ENCODE peak calls at places on chromosome 20, in ten cellular contexts. L is AG04450, U is HS-5, X is endothelial cell of umbilical vein, G is ecto neural progenitor cell, T is activated gamma-delta T cell treated with Interleukin-2 at 50 U/mL for 16 hours, H is fibroblast of lung, W is K562, A is NCI-H510A, V is osteocyte. S is an unnamed sample.

GRCh38 chr20:63094767-63095499 is 88.2 kb upstream of the BHLHE23 start:
- DNase-seq in L (no peak), U (no peak), X (no peak), G (peak), T (peak), H (no peak), W (no peak), A (no peak), V (peak), S (no peak)

GRCh38 chr20:2752631-2753455 is 47.6 kb downstream of the CPXM1 start:
- DNase-seq in L (no peak), U (no peak), X (peak), G (peak), T (peak), H (peak), W (peak), A (no peak), V (no peak), S (peak)

GRCh38 chr20:35663813-35664543 is 722 bp downstream of the CPNE1 start:
- DNase-seq in L (no peak), U (peak), X (peak), G (peak), T (peak), H (peak), W (peak), A (peak), V (peak), S (peak)

GRCh38 chr20:1489328-1489727 is 1.9 kb downstream of the SIRPB2 start:
- DNase-seq in L (no peak), U (no peak), X (no peak), G (no peak), T (no peak), H (no peak), W (no peak), A (no peak), V (no peak), S (no peak)

GRCh38 chr20:13900506-13900905 is 89.9 kb downstream of the SEL1L2 start:
- DNase-seq in L (no peak), U (no peak), X (no peak), G (no peak), T (no peak), H (no peak), W (peak), A (no peak), V (no peak), S (no peak)

GRCh38 chr20:62165762-62166399 is 16.9 kb upstream of the MTG2 start:
- DNase-seq in L (no peak), U (no peak), X (no peak), G (no peak), T (no peak), H (no peak), W (no peak), A (no peak), V (no peak), S (peak)

GRCh38 chr20:57894096-57894495 is 184.3 kb upstream of the PMEPA1 start:
- DNase-seq in L (no peak), U (no peak), X (no peak), G (no peak), T (no peak), H (no peak), W (no peak), A (no peak), V (no peak), S (no peak)

GRCh38 chr20:38581013-38581412 is at the start of gene ADIG:
- DNase-seq in L (no peak), U (no peak), X (no peak), G (no peak), T (no peak), H (no peak), W (no peak), A (no peak), V (no peak), S (no peak)

GRCh38 chr20:35048739-35049138 is 43.9 kb downstream of the TRPC4AP start:
- DNase-seq in L (no peak), U (no peak), X (no peak), G (no peak), T (no peak), H (no peak), W (no peak), A (no peak), V (no peak), S (no peak)

GRCh38 chr20:32571566-32571965 is 13.6 kb downstream of the NOL4L start:
- DNase-seq in L (no peak), U (no peak), X (no peak), G (no peak), T (no peak), H (no peak), W (peak), A (no peak), V (no peak), S (no peak)

GRCh38 chr20:35603695-35604443 is 11.8 kb upstream of the SPAG4 start:
- DNase-seq in L (no peak), U (no peak), X (no peak), G (no peak), T (no peak), H (no peak), W (no peak), A (no peak), V (no peak), S (no peak)

GRCh38 chr20:24773168-24773567 is 175.9 kb upstream of the CST7 start:
- DNase-seq in L (no peak), U (no peak), X (no peak), G (peak), T (no peak), H (peak), W (no peak), A (no peak), V (peak), S (no peak)

GRCh38 chr20:24780648-24781047 is 168.4 kb upstream of the CST7 start:
- DNase-seq in L (no peak), U (no peak), X (no peak), G (no peak), T (no peak), H (no peak), W (no peak), A (no peak), V (peak), S (no peak)

GRCh38 chr20:48242623-48243022 is 457.3 kb upstream of the SULF2 start:
- DNase-seq in L (no peak), U (no peak), X (no peak), G (no peak), T (no peak), H (no peak), W (no peak), A (no peak), V (no peak), S (no peak)

GRCh38 chr20:57980526-57980925 is 247.9 kb downstream of the ANKRD60 start:
- DNase-seq in L (no peak), U (no peak), X (no peak), G (no peak), T (no peak), H (no peak), W (no peak), A (no peak), V (no peak), S (no peak)

GRCh38 chr20:59580208-59580980 is 23.9 kb upstream of the PHACTR3 start:
- DNase-seq in L (no peak), U (peak), X (no peak), G (no peak), T (no peak), H (no peak), W (no peak), A (no peak), V (no peak), S (no peak)

S was measured in HEK293T.